ENCODE peak calls at places on chromosomes 2 and 18, in ten cellular contexts. R is SW480; G is skeletal muscle cell; W is HEK293T; H is sciatic nerve; V is endothelial cell; C is T47D; Y is GF-D8; Z is activated T-cell treated with anti-CD3 and anti-CD28 coated beads, Interleukin-2, amount 50 U/mL, for 72 hours; T is stimulated activated CD4-positive, alpha-beta T cell treated with anti-CD3 and anti-CD28 coated beads, Interleukin-15, amount 100 ng/mL, for 24 hours. K is an unnamed sample.

GRCh38 chr2:207779523-207779922 is 9.8 kb upstream of the FZD5 start:
- DNase-seq in R (no peak), V (no peak), C (no peak), W (no peak), Z (no peak), T (no peak), H (no peak), Y (no peak), G (no peak), K (no peak)

GRCh38 chr18:49041677-49042570 is 91.2 kb upstream of the SMAD7 start:
- DNase-seq in G (no peak), T (peak; percentile 37), Y (no peak), W (no peak), R (peak; percentile 22), H (peak; percentile 75), Z (peak; percentile 18), C (peak; percentile 15), V (no peak), K (peak; percentile 56)

GRCh38 chr2:181116251-181116650 is 135.8 kb downstream of the UBE2E3 start:
- DNase-seq in W (no peak), G (no peak), T (no peak), C (no peak), Y (no peak), H (no peak), R (no peak), Z (no peak), V (no peak), K (no peak)

GRCh38 chr2:112493858-112494648 is 12.1 kb downstream of the TTL start:
- DNase-seq in Z (no peak), Y (no peak), V (no peak), G (no peak), C (no peak), T (no peak), R (no peak), W (no peak), H (no peak), K (no peak)

GRCh38 chr18:8045890-8046289 is 478.8 kb downstream of the PTPRM start:
- DNase-seq in H (no peak), W (no peak), T (peak; percentile 63), V (no peak), R (peak; percentile 64), G (no peak), Y (no peak), C (no peak), Z (peak; percentile 48), K (no peak)

GRCh38 chr2:135183822-135184221 is 131.7 kb downstream of the RAB3GAP1 start:
- DNase-seq in Y (no peak), R (no peak), V (no peak), H (no peak), G (no peak), W (no peak), Z (no peak), C (no peak), T (no peak), K (no peak)

GRCh38 chr2:239015769-239016675 is 168.1 kb downstream of the TWIST2 start:
- DNase-seq in Y (no peak), V (no peak), Z (no peak), H (peak; percentile 42), T (no peak), C (no peak), W (no peak), R (no peak), G (no peak), K (no peak)

GRCh38 chr2:44230378-44230777 is 44.9 kb upstream of the SLC3A1 start:
- DNase-seq in H (no peak), T (no peak), C (no peak), V (no peak), W (no peak), R (no peak), G (no peak), Y (no peak), Z (no peak), K (no peak)

GRCh38 chr2:200944467-200945394 is 18.7 kb downstream of the ORC2 start:
- DNase-seq in R (peak; percentile 37), Z (peak; percentile 88), G (peak; percentile 68), Y (no peak), V (no peak), H (no peak), C (no peak), W (no peak), T (peak; percentile 85), K (no peak)

GRCh38 chr2:144944506-144945230 is 424.7 kb upstream of the ZEB2 start:
- DNase-seq in H (no peak), W (no peak), Z (no peak), Y (no peak), G (no peak), C (no peak), R (no peak), T (no peak), V (no peak), K (no peak)

GRCh38 chr2:181813963-181814565 is 77.5 kb upstream of the ITPRID2 start:
- DNase-seq in V (no peak), Y (no peak), W (no peak), G (peak; percentile 53), C (no peak), Z (no peak), R (no peak), H (no peak), T (no peak), K (no peak)

GRCh38 chr18:41378628-41379027 is 576.4 kb upstream of the PIK3C3 start:
- DNase-seq in G (no peak), V (no peak), W (peak; percentile 5), R (no peak), T (no peak), Z (no peak), H (no peak), Y (no peak), C (peak; percentile 11), K (no peak)

GRCh38 chr2:113390133-113390849 is 47.2 kb upstream of the ZNG1B start:
- DNase-seq in V (peak; percentile 81), T (peak; percentile 70), W (peak; percentile 60), Y (no peak), C (peak; percentile 30), R (peak; percentile 74), H (no peak), Z (peak; percentile 66), G (peak; percentile 31), K (no peak)